ENCODE peak calls at places on chromosomes 6 and 20, in five cellular contexts. P, C, M, V and N are unnamed samples.

GRCh38 chr6:158799051-158799792 is 19.9 kb downstream of the EZR start:
- DNase-seq in P (no peak), C (no peak), M (no peak), V (peak), N (no peak)

GRCh38 chr20:58645277-58645968 is 5.7 kb upstream of the STX16 start:
- DNase-seq in P (no peak), C (no peak), M (no peak), V (no peak), N (no peak)

GRCh38 chr6:166343157-166343502 is 785 bp upstream of the SFT2D1 start:
- DNase-seq in P (no peak), C (no peak), M (no peak), V (peak), N (no peak)

GRCh38 chr20:50715694-50716093 is 15.7 kb upstream of the PARD6B start:
- DNase-seq in P (no peak), C (no peak), M (no peak), V (no peak), N (no peak)

GRCh38 chr6:98292812-98293211 is 541.6 kb upstream of the POU3F2 start:
- DNase-seq in P (no peak), C (no peak), M (no peak), V (no peak), N (no peak)

GRCh38 chr6:6910734-6911295 is 196.9 kb upstream of the RREB1 start:
- DNase-seq in P (no peak), C (no peak), M (no peak), V (no peak), N (no peak)

GRCh38 chr6:73523434-73524123 is 2.7 kb upstream of the EEF1A1 start:
- DNase-seq in P (peak), C (peak), M (peak), V (peak), N (peak)

GRCh38 chr6:9942131-9942530 is 472.7 kb downstream of the TFAP2A start:
- DNase-seq in P (no peak), C (no peak), M (no peak), V (no peak), N (no peak)

GRCh38 chr6:28171271-28171670 is 29.6 kb downstream of the ZKSCAN8 start:
- DNase-seq in P (no peak), C (no peak), M (no peak), V (no peak), N (no peak)

GRCh38 chr6:109669811-109670210 is 21.2 kb downstream of the AK9 start:
- DNase-seq in P (no peak), C (no peak), M (no peak), V (no peak), N (no peak)

GRCh38 chr6:139881728-139882211 is 507.3 kb upstream of the CITED2 start:
- DNase-seq in P (no peak), C (no peak), M (peak), V (peak), N (no peak)

GRCh38 chr6:54621285-54621684 is 225.3 kb upstream of the FAM83B start:
- DNase-seq in P (no peak), C (no peak), M (peak), V (no peak), N (no peak)

GRCh38 chr6:149951096-149951495 is 9.3 kb downstream of the ULBP2 start:
- DNase-seq in P (no peak), C (no peak), M (no peak), V (no peak), N (no peak)

GRCh38 chr6:18237167-18237566 is 27.2 kb downstream of the DEK start:
- DNase-seq in P (no peak), C (no peak), M (no peak), V (no peak), N (no peak)

GRCh38 chr6:46953921-46954320 is 32.2 kb upstream of the ADGRF5 start:
- DNase-seq in P (no peak), C (no peak), M (no peak), V (no peak), N (no peak)

GRCh38 chr20:62129731-62130531 is 7.7 kb downstream of the LSM14B start:
- DNase-seq in P (no peak), C (no peak), M (no peak), V (no peak), N (no peak)
- H3K4me3 ChIP-seq in P (no peak), C (no peak), M (no peak), V (no peak), N (no peak)

GRCh38 chr6:11413728-11414127 is 123.8 kb upstream of the TMEM170B start:
- DNase-seq in P (no peak), C (no peak), M (no peak), V (no peak), N (no peak)
- H3K27ac ChIP-seq in P (no peak), C (no peak), M (no peak), V (no peak), N (peak)

GRCh38 chr20:17785007-17785406 is 85.2 kb downstream of the BANF2 start:
- DNase-seq in P (no peak), C (no peak), M (no peak), V (no peak), N (no peak)
- H3K4me3 ChIP-seq in P (no peak), C (no peak), M (no peak), V (no peak), N (no peak)

DNA sequence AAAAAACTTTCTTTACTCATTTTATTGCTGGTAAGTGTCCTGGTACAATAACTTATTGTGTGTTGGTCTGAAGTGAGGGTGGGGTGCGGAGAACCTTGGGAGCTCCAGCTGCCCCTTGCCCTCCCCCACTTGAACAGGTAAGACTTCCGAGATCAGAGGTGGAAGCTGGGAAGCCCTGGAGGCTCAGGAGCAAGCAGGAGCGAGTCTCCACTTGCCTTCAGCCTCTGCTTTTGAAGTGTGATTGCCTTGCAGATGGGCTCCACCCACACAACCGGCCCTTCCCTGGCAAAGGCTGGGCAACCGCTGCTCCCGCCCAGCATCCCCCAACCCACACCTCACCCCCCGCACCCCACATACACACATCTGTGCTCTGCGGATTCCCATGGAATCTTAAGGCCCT is 179.6 kb downstream of the TFAP2C start:
- DNase-seq in P (no peak), C (no peak), M (no peak), V (no peak), N (no peak)
- H3K27ac ChIP-seq in P (no peak), C (no peak), M (no peak), V (no peak), N (no peak)

GRCh38 chr6:42726485-42727083 is 4.2 kb upstream of the PRPH2 start:
- DNase-seq in P (peak), C (peak), M (peak), V (peak), N (peak)
- H3K4me3 ChIP-seq in P (peak), C (peak), M (no peak), V (peak), N (peak)

DNA sequence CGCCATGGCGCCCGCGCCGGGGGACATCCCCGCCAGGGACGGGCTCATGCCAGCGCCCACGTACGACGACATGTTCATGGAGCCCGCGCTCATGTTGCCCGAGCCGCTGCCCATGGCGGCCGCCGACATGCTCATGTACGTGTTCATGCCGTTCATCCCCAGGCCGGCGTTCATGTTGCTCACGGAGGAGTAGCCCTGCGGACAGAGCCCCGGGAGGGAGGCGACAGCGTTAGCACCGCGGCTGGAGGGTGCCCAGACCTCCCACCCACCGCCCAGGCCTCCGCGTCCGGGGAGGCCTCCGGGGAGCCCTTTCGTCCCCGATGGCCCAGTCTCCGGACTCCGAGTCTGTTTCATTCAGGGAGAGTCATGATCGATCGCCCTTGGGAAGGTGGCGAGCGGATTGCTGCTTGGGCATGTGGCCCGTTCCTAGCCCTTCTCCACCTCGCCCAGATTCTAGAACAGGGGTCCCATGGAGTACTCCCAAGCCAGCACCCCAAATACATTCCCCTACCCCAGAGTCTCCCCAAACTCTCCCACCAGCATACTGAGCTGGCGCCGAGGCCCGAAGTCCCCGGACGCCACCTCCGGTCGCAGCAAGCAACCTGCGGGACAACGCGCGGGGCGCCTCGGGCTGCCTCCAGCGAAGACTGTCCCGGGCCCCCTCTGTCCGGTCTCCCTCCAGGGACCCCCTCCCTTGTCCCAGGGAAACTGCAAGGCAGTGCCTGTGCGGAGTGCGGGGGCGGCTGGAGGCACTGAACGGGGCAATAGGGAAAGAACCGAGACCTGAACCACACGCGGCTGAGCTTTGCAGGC is 1.2 kb downstream of the FOXA2 start:
- DNase-seq in P (no peak), C (no peak), M (peak), V (no peak), N (no peak)
- H3K27ac ChIP-seq in P (no peak), C (no peak), M (no peak), V (no peak), N (no peak)

GRCh38 chr6:5846335-5846734 is 160.4 kb downstream of the NRN1 start:
- DNase-seq in P (no peak), C (no peak), M (no peak), V (no peak), N (no peak)

GRCh38 chr6:5846889-5847288 is 159.8 kb downstream of the NRN1 start:
- DNase-seq in P (no peak), C (no peak), M (no peak), V (no peak), N (no peak)

GRCh38 chr6:5851261-5851757 is 155.4 kb downstream of the NRN1 start:
- DNase-seq in P (peak), C (peak), M (peak), V (peak), N (peak)

GRCh38 chr6:5854900-5855299 is 151.8 kb downstream of the NRN1 start:
- DNase-seq in P (no peak), C (no peak), M (peak), V (no peak), N (no peak)

GRCh38 chr6:5850848-5851255 is 155.9 kb downstream of the NRN1 start:
- DNase-seq in P (no peak), C (no peak), M (peak), V (peak), N (no peak)
- H3K4me3 ChIP-seq in P (peak), C (peak), M (peak), V (no peak), N (no peak)